ENCODE peak calls at places on chromosomes 1 and 21, in seven cellular contexts. B is stimulated activated CD8-positive, alpha-beta memory T cell treated with anti-CD3 and anti-CD28 coated beads, Interleukin-15, amount 100 ng/mL, for 4 hours; N is transverse colon; U is psoas muscle; P is CD8-positive, alpha-beta T cell; H is fibroblast of pulmonary artery; L is NCI-H1092. E is an unnamed sample.
A peak's percentile ranks its signal among the peaks of the same experiment; 100 is the strongest.

GRCh38 chr1:29282924-29283803 is 46.8 kb downstream of the PTPRU start:
- DNase-seq in B (no peak), H (peak; percentile 60), N (peak; percentile 56), P (no peak), U (peak; percentile 69), L (no peak), E (peak; percentile 72)

GRCh38 chr1:156748670-156749428 is 2.6 kb downstream of the HDGF start:
- DNase-seq in H (peak; percentile 68), N (peak; percentile 79), P (no peak), U (peak; percentile 84), L (no peak), B (no peak), E (peak; percentile 83)

GRCh38 chr1:43300661-43301094 is at the start of gene TIE1:
- DNase-seq in N (no peak), L (no peak), B (no peak), U (no peak), H (peak; percentile 49), P (no peak), E (peak; percentile 30)

GRCh38 chr1:219555802-219556201 is 57.1 kb downstream of the ZC3H11B start:
- DNase-seq in L (no peak), H (peak; percentile 92), B (no peak), N (no peak), U (no peak), P (no peak), E (no peak)

GRCh38 chr21:40886931-40887330 is 40.0 kb upstream of the DSCAM start:
- DNase-seq in L (no peak), P (no peak), U (no peak), B (no peak), H (no peak), N (no peak), E (no peak)

GRCh38 chr21:26732442-26733221 is 112.6 kb downstream of the ADAMTS1 start:
- DNase-seq in B (no peak), H (peak; percentile 68), L (no peak), U (peak; percentile 58), P (no peak), N (peak; percentile 21), E (no peak)

GRCh38 chr1:37476460-37477197 is 2.2 kb downstream of the ZC3H12A start:
- DNase-seq in B (no peak), L (no peak), P (no peak), N (peak; percentile 82), H (peak; percentile 88), U (peak; percentile 88), E (peak; percentile 79)

GRCh38 chr1:22055463-22055862 is 3.0 kb downstream of the CDC42 start:
- DNase-seq in P (no peak), H (no peak), U (no peak), B (no peak), N (no peak), L (no peak), E (no peak)

GRCh38 chr1:81801834-81802531 is 1.2 kb downstream of the ADGRL2 start:
- DNase-seq in N (no peak), U (peak; percentile 57), P (no peak), L (peak; percentile 32), B (no peak), H (peak; percentile 61), E (peak; percentile 6)

GRCh38 chr1:2530501-2531361 is 668 bp upstream of the HES5 start:
- DNase-seq in P (no peak), N (peak; percentile 59), B (no peak), H (no peak), L (no peak), U (no peak), E (peak; percentile 70)